ENCODE peak calls at places on chromosomes 6 and 20, in four cellular contexts. L is stimulated activated naive CD8-positive, alpha-beta T cell treated with anti-CD3 and anti-CD28 coated beads, Interleukin-15, Interleukin-2, amounts not matched to agents 100 U/mL and 50 U/mL, for 24 hours; F is neural crest cell; C is stimulated activated CD4-positive, alpha-beta T cell treated with anti-CD3 and anti-CD28 coated beads, Interleukin-15, amount 100 ng/mL, for 1 hour. W is an unnamed sample.

GRCh38 chr6:74320076-74320475 is 624.1 kb downstream of the CD109 start:
- DNase-seq in L (no peak), F (no peak), C (no peak), W (no peak)

GRCh38 chr20:4217349-4217761 is 202.0 kb upstream of the RNF24 start:
- DNase-seq in L (no peak), F (no peak), C (no peak), W (no peak)

GRCh38 chr6:138593100-138593877 is 94.0 kb upstream of the NHSL1 start:
- DNase-seq in L (peak), F (no peak), C (no peak), W (peak)

GRCh38 chr6:154595538-154595937 is 85.1 kb upstream of the CNKSR3 start:
- DNase-seq in L (no peak), F (no peak), C (no peak), W (no peak)

GRCh38 chr20:17648782-17649730 is 33.0 kb downstream of the RRBP1 start:
- DNase-seq in L (peak), F (no peak), C (no peak), W (peak)

GRCh38 chr6:168133186-168133585 is 54.2 kb upstream of the FRMD1 start:
- DNase-seq in L (no peak), F (no peak), C (no peak), W (no peak)

GRCh38 chr20:34712525-34713192 is 8.5 kb downstream of the TP53INP2 start:
- DNase-seq in L (no peak), F (no peak), C (no peak), W (no peak)

GRCh38 chr6:113433506-113433991 is 423.6 kb upstream of the MARCKS start:
- DNase-seq in L (no peak), F (no peak), C (no peak), W (no peak)

GRCh38 chr20:23212482-23212881 is 126.4 kb upstream of the CD93 start:
- DNase-seq in L (no peak), F (no peak), C (no peak), W (no peak)

GRCh38 chr6:36856277-36856676 is 17.0 kb upstream of the CPNE5 start:
- DNase-seq in L (no peak), F (no peak), C (no peak), W (no peak)

GRCh38 chr6:151808331-151809241 is 1.1 kb downstream of the ESR1 start:
- DNase-seq in L (no peak), F (no peak), C (no peak), W (no peak)

GRCh38 chr6:169397684-169398083 is 144.0 kb upstream of the THBS2 start:
- DNase-seq in L (no peak), F (no peak), C (no peak), W (no peak)